ENCODE peak calls at places on chromosomes 7 and 10, in four cellular contexts. I, U, Q and E are unnamed samples.

GRCh38 chr7:37360469-37360868 is 88.2 kb downstream of the ELMO1 start:
- DNase-seq in Q (no peak), I (no peak), U (no peak), E (no peak)

GRCh38 chr10:44696496-44696895 is 214.6 kb upstream of the TMEM72 start:
- DNase-seq in I (peak; percentile 78), U (no peak), Q (no peak), E (no peak)

GRCh38 chr10:53162856-53163255 is 390.3 kb upstream of the MBL2 start:
- DNase-seq in Q (no peak), I (no peak), U (no peak), E (no peak)

GRCh38 chr7:136869991-136870798 is 1.7 kb downstream of the CHRM2 start:
- DNase-seq in I (no peak), U (no peak), Q (no peak), E (no peak)

GRCh38 chr7:129108583-129108982 is 35.9 kb upstream of the TSPAN33 start:
- DNase-seq in U (no peak), I (peak; percentile 36), Q (no peak), E (no peak)

GRCh38 chr7:134246761-134247160 is 70.0 kb downstream of the SLC35B4 start:
- DNase-seq in Q (no peak), I (no peak), U (no peak), E (no peak)

GRCh38 chr10:64726466-64726865 is 1205.3 kb downstream of the REEP3 start:
- DNase-seq in I (no peak), Q (no peak), U (no peak), E (no peak)

GRCh38 chr7:48428091-48428710 is 256.9 kb downstream of the ABCA13 start:
- DNase-seq in U (no peak), I (no peak), Q (no peak), E (no peak)

GRCh38 chr10:56360583-56360966 is 484 bp downstream of the ZWINT start:
- DNase-seq in Q (no peak), I (no peak), U (no peak), E (no peak)

GRCh38 chr7:91814189-91814588 is 66.3 kb downstream of the MTERF1 start:
- DNase-seq in I (no peak), U (no peak), Q (no peak), E (no peak)

GRCh38 chr10:68096913-68097509 is 12.3 kb upstream of the MYPN start:
- DNase-seq in U (no peak), I (peak; percentile 84), Q (no peak), E (peak; percentile 37)